ENCODE peak calls at places on chromosomes 16 and 17, in four cellular contexts. A, K, B and N are unnamed samples.

GRCh38 chr17:42821176-42821575 is 2.9 kb downstream of the BECN1 start:
- DNase-seq in A (no peak), B (no peak), K (no peak), N (no peak)

GRCh38 chr16:50597563-50598255 is 49.5 kb downstream of the NKD1 start:
- DNase-seq in B (no peak), K (no peak), A (no peak), N (no peak)

GRCh38 chr17:31571124-31571892 is 179.8 kb downstream of the RAB11FIP4 start:
- DNase-seq in K (peak), A (peak), B (no peak), N (no peak)

GRCh38 chr16:88533945-88534641 is 36.1 kb upstream of the ZC3H18 start:
- DNase-seq in A (peak), B (peak), K (no peak), N (peak)

GRCh38 chr17:29368926-29369325 is 21.2 kb upstream of the TAOK1 start:
- DNase-seq in B (no peak), K (no peak), A (no peak), N (no peak)

GRCh38 chr17:38556234-38556633 is 49.5 kb downstream of the SRCIN1 start:
- DNase-seq in A (no peak), B (no peak), K (no peak), N (no peak)

GRCh38 chr17:21283482-21284318 is 811 bp upstream of the MAP2K3 start:
- DNase-seq in B (peak), A (no peak), K (no peak), N (peak)

GRCh38 chr16:77599793-77600415 is 122.4 kb upstream of the NUDT7 start:
- DNase-seq in B (no peak), A (peak), K (peak), N (no peak)

GRCh38 chr17:40678902-40679522 is 14.0 kb upstream of the KRT222 start:
- DNase-seq in B (no peak), A (no peak), K (no peak), N (no peak)

GRCh38 chr16:83727018-83727417 is 80.8 kb upstream of the HSBP1 start:
- DNase-seq in K (peak), A (no peak), B (no peak), N (peak)

GRCh38 chr17:20935740-20936139 is 107.1 kb downstream of the USP22 start:
- DNase-seq in A (peak), B (no peak), K (peak), N (no peak)

GRCh38 chr17:78154903-78155811 is 9.0 kb downstream of the C17orf99 start:
- DNase-seq in B (no peak), K (no peak), A (no peak), N (peak)

GRCh38 chr17:82301916-82302497 is 15.4 kb downstream of the CD7 start:
- DNase-seq in A (no peak), B (no peak), K (no peak), N (no peak)

GRCh38 chr17:70345061-70345460 is 175.7 kb downstream of the KCNJ2 start:
- DNase-seq in K (no peak), A (no peak), B (no peak), N (no peak)

GRCh38 chr17:40153603-40154238 is 13.4 kb downstream of the CASC3 start:
- DNase-seq in K (no peak), B (peak), A (no peak), N (no peak)

GRCh38 chr16:85635545-85636140 is 22.5 kb downstream of the GSE1 start:
- DNase-seq in K (no peak), B (no peak), A (no peak), N (no peak)

GRCh38 chr16:80620656-80621605 is 80.1 kb downstream of the DYNLRB2 start:
- DNase-seq in A (no peak), B (peak), K (no peak), N (no peak)

GRCh38 chr17:28716740-28717577 is 709 bp downstream of the RAB34 start:
- DNase-seq in K (no peak), B (no peak), A (peak), N (no peak)

GRCh38 chr16:56789360-56789759 is 59.4 kb downstream of the NUP93 start:
- DNase-seq in B (no peak), K (peak), A (peak), N (no peak)

GRCh38 chr17:72788950-72789585 is 303.4 kb downstream of the SLC39A11 start:
- DNase-seq in B (no peak), K (peak), A (no peak), N (no peak)

GRCh38 chr16:31875112-31875803 is 1.7 kb downstream of the ZNF267 start:
- DNase-seq in K (peak), A (peak), B (no peak), N (no peak)

GRCh38 chr17:58503876-58504275 is 10.6 kb downstream of the MTMR4 start:
- DNase-seq in B (peak), K (no peak), A (no peak), N (no peak)

GRCh38 chr16:49693445-49693844 is 162.5 kb downstream of the ZNF423 start:
- DNase-seq in K (no peak), B (no peak), A (no peak), N (no peak)

GRCh38 chr17:77723071-77723908 is 235.2 kb upstream of the TNRC6C start:
- DNase-seq in K (no peak), A (no peak), B (peak), N (no peak)

GRCh38 chr16:23026777-23027362 is 122.4 kb downstream of the USP31 start:
- DNase-seq in A (peak), B (no peak), K (peak), N (no peak)

GRCh38 chr17:7177954-7178477 is 1.2 kb downstream of the ASGR1 start:
- DNase-seq in K (peak), A (no peak), B (no peak), N (peak)